ENCODE peak calls at places on chromosomes 7 and 10, in four cellular contexts. One of them, this sample, is unnamed.

GRCh38 chr7:4239991-4240812 is 441.9 kb upstream of the FOXK1 start:
- DNase-seq in neural progenitor cell: peak; percentile 19
- DNase-seq in PC-3: no peak
- DNase-seq in HCT116: no peak
- DNase-seq in this sample: no peak

GRCh38 chr10:114648368-114648767 is 9.7 kb downstream of the ABLIM1 start:
- DNase-seq in neural progenitor cell: no peak
- DNase-seq in PC-3: peak; percentile 46
- DNase-seq in HCT116: no peak
- DNase-seq in this sample: peak; percentile 90

GRCh38 chr7:220151-220841 is 27.9 kb downstream of the FAM20C start:
- DNase-seq in neural progenitor cell: peak; percentile 67
- DNase-seq in PC-3: no peak
- DNase-seq in HCT116: no peak
- DNase-seq in this sample: no peak

GRCh38 chr10:31936086-31936485 is 7.5 kb upstream of the ARHGAP12 start:
- DNase-seq in neural progenitor cell: no peak
- DNase-seq in PC-3: no peak
- DNase-seq in HCT116: no peak
- DNase-seq in this sample: no peak

GRCh38 chr10:89921422-89921821 is 220.0 kb downstream of the KIF20B start:
- DNase-seq in neural progenitor cell: no peak
- DNase-seq in PC-3: peak; percentile 95
- DNase-seq in HCT116: peak; percentile 95
- DNase-seq in this sample: peak; percentile 95

GRCh38 chr7:26489906-26490305 is 198.2 kb downstream of the SNX10 start:
- DNase-seq in neural progenitor cell: no peak
- DNase-seq in PC-3: peak; percentile 46
- DNase-seq in HCT116: no peak
- DNase-seq in this sample: no peak

GRCh38 chr10:30057421-30057841 is 2.0 kb downstream of the JCAD start:
- DNase-seq in neural progenitor cell: peak; percentile 5
- DNase-seq in PC-3: peak; percentile 29
- DNase-seq in HCT116: peak; percentile 79
- DNase-seq in this sample: no peak

GRCh38 chr7:8003077-8003476 is 34.5 kb downstream of the GLCCI1 start:
- DNase-seq in neural progenitor cell: no peak
- DNase-seq in PC-3: no peak
- DNase-seq in HCT116: no peak
- DNase-seq in this sample: no peak

GRCh38 chr10:112650588-112651030 is 203.6 kb downstream of the VTI1A start:
- DNase-seq in neural progenitor cell: no peak
- DNase-seq in PC-3: peak; percentile 58
- DNase-seq in HCT116: no peak
- DNase-seq in this sample: peak; percentile 43

GRCh38 chr7:80278737-80279136 is 144.1 kb downstream of the GNAI1 start:
- DNase-seq in neural progenitor cell: no peak
- DNase-seq in PC-3: no peak
- DNase-seq in HCT116: no peak
- DNase-seq in this sample: no peak
- H3K4me1 ChIP-seq in neural progenitor cell: no peaks in the 10 kb centered on the region
- H3K4me1 ChIP-seq in PC-3: peaks cover 19% of the 10 kb centered on the region
- H3K4me1 ChIP-seq in HCT116: peaks cover 83% of the 10 kb centered on the region
- H3K4me1 ChIP-seq in this sample: peaks cover 13% of the 10 kb centered on the region

DNA sequence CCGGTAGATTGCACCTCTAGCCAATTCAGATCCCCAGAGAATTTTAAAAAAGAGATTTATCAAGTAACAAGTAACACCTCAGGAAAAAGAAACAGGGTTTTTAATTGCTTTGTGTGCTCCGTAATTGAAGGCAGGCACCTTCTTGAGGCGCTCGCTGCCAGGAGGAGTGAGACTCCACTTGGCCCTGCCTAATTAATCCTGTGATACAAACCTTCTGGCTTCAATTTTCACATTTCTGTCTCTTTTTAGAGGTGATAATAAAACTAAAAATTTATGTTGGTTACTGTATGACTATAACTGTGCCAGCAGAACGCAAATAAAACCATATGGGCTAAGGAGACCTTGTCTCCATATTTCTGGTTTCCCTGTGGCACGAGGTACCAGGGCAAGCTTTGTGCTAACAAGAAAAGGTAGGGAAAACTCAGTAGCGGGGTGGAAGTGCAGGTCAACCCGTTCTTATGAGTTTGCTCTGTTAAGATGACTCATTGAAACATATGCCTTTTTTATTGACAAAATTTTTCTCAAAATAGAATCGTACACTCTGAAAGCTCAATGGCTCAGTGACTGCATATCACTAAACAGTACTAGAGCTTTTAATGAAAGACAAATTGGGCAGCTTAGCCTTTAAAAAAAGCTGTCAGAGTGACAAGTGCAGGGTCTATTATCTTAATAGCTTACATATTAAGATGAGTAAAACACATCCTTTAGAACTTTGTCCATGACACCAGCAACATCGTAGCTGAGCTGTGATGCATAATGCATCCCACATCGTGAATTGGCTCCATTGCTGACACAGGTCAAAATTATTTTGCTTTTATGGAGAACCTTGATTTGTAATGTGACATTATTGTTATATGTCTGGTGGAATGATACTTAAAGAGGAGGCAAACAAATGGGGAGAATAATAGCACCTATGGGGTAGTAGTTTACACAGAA is 264.6 kb downstream of the ETV1 start:
- DNase-seq in neural progenitor cell: no peak
- DNase-seq in PC-3: peak; percentile 65
- DNase-seq in HCT116: no peak
- DNase-seq in this sample: no peak
- H2AFZ ChIP-seq in neural progenitor cell: no peak overlapping the region
- H2AFZ ChIP-seq in PC-3: peak overlapping the region; percentile 53
- H2AFZ ChIP-seq in HCT116: no peak overlapping the region
- H2AFZ ChIP-seq in this sample: no peak overlapping the region

DNA sequence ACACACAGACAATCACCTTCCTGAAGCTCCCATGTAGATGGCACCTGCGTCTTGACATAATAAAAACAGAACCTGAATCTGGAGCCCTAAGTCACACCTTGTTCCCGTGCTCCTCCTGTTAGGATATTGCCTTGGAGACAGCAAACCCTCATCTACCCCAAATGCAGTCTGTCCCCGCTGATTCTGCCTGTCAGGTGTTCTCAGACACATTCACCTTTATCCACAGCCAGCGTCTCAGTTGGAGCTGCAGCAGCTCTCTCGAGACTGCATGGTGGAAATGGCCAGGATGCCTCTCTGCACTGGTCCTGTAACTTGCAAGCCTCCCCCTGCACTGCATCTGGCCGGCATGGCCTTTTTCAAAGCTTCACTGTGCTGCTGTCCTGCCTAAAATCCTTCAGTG is 218.0 kb upstream of the ZNF32 start:
- DNase-seq in neural progenitor cell: no peak
- DNase-seq in PC-3: no peak
- DNase-seq in HCT116: no peak
- DNase-seq in this sample: no peak
- H3K4me1 ChIP-seq in neural progenitor cell: no peaks in the 10 kb centered on the region
- H3K4me1 ChIP-seq in PC-3: peaks cover 27% of the 10 kb centered on the region
- H3K4me1 ChIP-seq in HCT116: no peaks in the 10 kb centered on the region
- H3K4me1 ChIP-seq in this sample: no peaks in the 10 kb centered on the region

GRCh38 chr7:92590711-92591310 is 621 bp upstream of the FAM133B start:
- DNase-seq in neural progenitor cell: peak; percentile 11
- DNase-seq in PC-3: no peak
- DNase-seq in HCT116: no peak
- DNase-seq in this sample: no peak

GRCh38 chr7:92584953-92585352 is 5.2 kb downstream of the FAM133B start:
- DNase-seq in neural progenitor cell: no peak
- DNase-seq in PC-3: peak; percentile 21
- DNase-seq in HCT116: no peak
- DNase-seq in this sample: no peak

GRCh38 chr7:92588561-92588960 is 1.6 kb downstream of the FAM133B start:
- DNase-seq in neural progenitor cell: no peak
- DNase-seq in PC-3: no peak
- DNase-seq in HCT116: no peak
- DNase-seq in this sample: peak; percentile 57

GRCh38 chr7:92586403-92586802 is 3.8 kb downstream of the FAM133B start:
- DNase-seq in neural progenitor cell: no peak
- DNase-seq in PC-3: no peak
- DNase-seq in HCT116: no peak
- DNase-seq in this sample: no peak

GRCh38 chr7:92589056-92589455 is 1.1 kb downstream of the FAM133B start:
- DNase-seq in neural progenitor cell: no peak
- DNase-seq in PC-3: no peak
- DNase-seq in HCT116: no peak
- DNase-seq in this sample: no peak
- H2AFZ ChIP-seq in neural progenitor cell: no peak overlapping the region
- H2AFZ ChIP-seq in PC-3: no peak overlapping the region
- H2AFZ ChIP-seq in HCT116: no peak overlapping the region
- H2AFZ ChIP-seq in this sample: peak overlapping the region; percentile 88

DNA sequence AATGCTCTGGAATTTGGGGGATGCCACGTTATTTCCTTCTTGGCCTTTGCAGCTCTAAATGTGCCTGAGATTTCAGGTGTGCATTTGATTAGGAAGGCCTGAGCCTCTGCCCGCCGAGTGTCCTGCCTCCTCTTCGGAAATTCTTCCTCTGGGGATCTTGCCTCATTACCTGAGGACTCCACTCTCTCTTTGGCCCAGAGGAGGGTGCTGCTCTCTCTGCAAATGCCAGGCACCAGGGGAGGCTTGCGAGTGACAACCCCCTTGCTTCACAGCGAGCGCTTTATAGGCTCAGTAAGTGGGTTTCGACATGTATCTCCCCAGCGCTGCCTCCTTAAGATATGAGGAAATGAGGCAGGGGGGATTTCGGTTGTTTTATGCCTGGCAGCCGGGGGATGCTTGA is 423.9 kb downstream of the GLRX3 start:
- DNase-seq in neural progenitor cell: no peak
- DNase-seq in PC-3: no peak
- DNase-seq in HCT116: no peak
- DNase-seq in this sample: no peak
- H3K4me1 ChIP-seq in neural progenitor cell: no peaks in the 10 kb centered on the region
- H3K4me1 ChIP-seq in PC-3: no peaks in the 10 kb centered on the region
- H3K4me1 ChIP-seq in HCT116: no peaks in the 10 kb centered on the region
- H3K4me1 ChIP-seq in this sample: no peaks in the 10 kb centered on the region

GRCh38 chr7:150420242-150420641 is 30.2 kb upstream of the GIMAP8 start:
- DNase-seq in neural progenitor cell: no peak
- DNase-seq in PC-3: no peak
- DNase-seq in HCT116: no peak
- DNase-seq in this sample: no peak
- H2AFZ ChIP-seq in neural progenitor cell: peak overlapping the region; percentile 78
- H2AFZ ChIP-seq in PC-3: no peak overlapping the region
- H2AFZ ChIP-seq in HCT116: peak overlapping the region; percentile 99
- H2AFZ ChIP-seq in this sample: no peak overlapping the region

GRCh38 chr10:103833731-103834365 is 21.5 kb downstream of the SH3PXD2A start:
- DNase-seq in neural progenitor cell: no peak
- DNase-seq in PC-3: peak; percentile 41
- DNase-seq in HCT116: no peak
- DNase-seq in this sample: no peak

GRCh38 chr10:103836273-103836672 is 19.1 kb downstream of the SH3PXD2A start:
- DNase-seq in neural progenitor cell: no peak
- DNase-seq in PC-3: no peak
- DNase-seq in HCT116: no peak
- DNase-seq in this sample: no peak

GRCh38 chr10:103836776-103837344 is 18.5 kb downstream of the SH3PXD2A start:
- DNase-seq in neural progenitor cell: no peak
- DNase-seq in PC-3: no peak
- DNase-seq in HCT116: no peak
- DNase-seq in this sample: no peak

GRCh38 chr10:103834436-103835095 is 20.8 kb downstream of the SH3PXD2A start:
- DNase-seq in neural progenitor cell: no peak
- DNase-seq in PC-3: no peak
- DNase-seq in HCT116: no peak
- DNase-seq in this sample: no peak

GRCh38 chr10:103835121-103836045 is 20.0 kb downstream of the SH3PXD2A start:
- DNase-seq in neural progenitor cell: no peak
- DNase-seq in PC-3: no peak
- DNase-seq in HCT116: no peak
- DNase-seq in this sample: no peak
- H3K4me1 ChIP-seq in neural progenitor cell: peaks cover 16% of the 10 kb centered on the region
- H3K4me1 ChIP-seq in PC-3: peaks cover 10% of the 10 kb centered on the region
- H3K4me1 ChIP-seq in HCT116: no peaks in the 10 kb centered on the region
- H3K4me1 ChIP-seq in this sample: peaks cover 37% of the 10 kb centered on the region